ENCODE peak calls at places on chromosomes 3 and 15, in five cellular contexts. Y, M, T, U and O are unnamed samples.

GRCh38 chr3:150450906-150451305 is 42.8 kb downstream of the TSC22D2 start:
- DNase-seq in T (no peak), Y (no peak), U (no peak), M (no peak), O (no peak)

GRCh38 chr3:99250821-99251355 is 349.4 kb upstream of the DCBLD2 start:
- DNase-seq in Y (no peak), T (no peak), M (no peak), U (no peak), O (no peak)

GRCh38 chr3:37058117-37058516 is 64.8 kb downstream of the MLH1 start:
- DNase-seq in U (no peak), T (no peak), Y (no peak), M (no peak), O (no peak)

GRCh38 chr15:35876762-35877161 is 330.8 kb upstream of the DPH6 start:
- DNase-seq in Y (no peak), M (no peak), U (no peak), T (no peak), O (no peak)

GRCh38 chr15:90818251-90819210 is 49.9 kb upstream of the FURIN start:
- DNase-seq in Y (no peak), U (peak), M (no peak), T (no peak), O (no peak)

GRCh38 chr15:68210821-68211655 is 5.9 kb upstream of the CALML4 start:
- DNase-seq in T (no peak), Y (no peak), M (peak), U (peak), O (peak)

GRCh38 chr3:24158756-24159155 is 213.7 kb downstream of the NR1D2 start:
- DNase-seq in M (no peak), U (no peak), T (no peak), Y (no peak), O (no peak)

GRCh38 chr15:79042213-79042928 is 48.2 kb downstream of the RASGRF1 start:
- DNase-seq in Y (no peak), U (no peak), M (no peak), T (no peak), O (no peak)

GRCh38 chr15:67080118-67080899 is 14.9 kb downstream of the SMAD3 start:
- DNase-seq in U (peak), M (no peak), T (no peak), Y (no peak), O (no peak)

GRCh38 chr15:91706366-91707032 is 147.0 kb upstream of the SLCO3A1 start:
- DNase-seq in U (peak), Y (peak), T (peak), M (peak), O (peak)

GRCh38 chr3:71710906-71711494 is 14.2 kb downstream of the EIF4E3 start:
- DNase-seq in T (peak), U (no peak), Y (no peak), M (no peak), O (peak)

GRCh38 chr3:114318295-114318694 is 24.5 kb downstream of the TIGIT start:
- DNase-seq in M (no peak), T (no peak), U (no peak), Y (no peak), O (no peak)

GRCh38 chr3:149646181-149646766 is 11.6 kb downstream of the WWTR1 start:
- DNase-seq in Y (no peak), U (no peak), T (peak), M (no peak), O (peak)

GRCh38 chr3:98732239-98733054 is 30.7 kb upstream of the ST3GAL6 start:
- DNase-seq in M (peak), Y (peak), T (peak), U (peak), O (peak)

GRCh38 chr3:144763878-144764454 is 792.3 kb downstream of the DIPK2A start:
- DNase-seq in Y (no peak), M (no peak), U (no peak), T (no peak), O (no peak)

GRCh38 chr15:96274698-96275097 is 55.8 kb upstream of the NR2F2 start:
- DNase-seq in M (no peak), T (no peak), Y (no peak), U (no peak), O (no peak)

GRCh38 chr15:34648335-34648631 is 64.8 kb upstream of the GOLGA8B start:
- DNase-seq in M (no peak), Y (no peak), U (no peak), T (no peak), O (no peak)

GRCh38 chr3:99686955-99687612 is 48.7 kb downstream of the COL8A1 start:
- DNase-seq in U (peak), Y (peak), T (peak), M (peak), O (peak)

GRCh38 chr3:72312339-72312738 is 527.4 kb upstream of the PROK2 start:
- DNase-seq in M (no peak), U (no peak), Y (no peak), T (no peak), O (no peak)

GRCh38 chr3:182644800-182645433 is 148.4 kb upstream of the ATP11B start:
- DNase-seq in T (no peak), Y (no peak), M (no peak), U (no peak), O (no peak)

GRCh38 chr3:177185035-177185574 is 12.2 kb downstream of the TBL1XR1 start:
- DNase-seq in T (no peak), Y (no peak), U (no peak), M (no peak), O (no peak)

GRCh38 chr3:142117052-142117451 is 32.3 kb downstream of the TFDP2 start:
- DNase-seq in U (no peak), T (peak), Y (no peak), M (no peak), O (peak)

DNA sequence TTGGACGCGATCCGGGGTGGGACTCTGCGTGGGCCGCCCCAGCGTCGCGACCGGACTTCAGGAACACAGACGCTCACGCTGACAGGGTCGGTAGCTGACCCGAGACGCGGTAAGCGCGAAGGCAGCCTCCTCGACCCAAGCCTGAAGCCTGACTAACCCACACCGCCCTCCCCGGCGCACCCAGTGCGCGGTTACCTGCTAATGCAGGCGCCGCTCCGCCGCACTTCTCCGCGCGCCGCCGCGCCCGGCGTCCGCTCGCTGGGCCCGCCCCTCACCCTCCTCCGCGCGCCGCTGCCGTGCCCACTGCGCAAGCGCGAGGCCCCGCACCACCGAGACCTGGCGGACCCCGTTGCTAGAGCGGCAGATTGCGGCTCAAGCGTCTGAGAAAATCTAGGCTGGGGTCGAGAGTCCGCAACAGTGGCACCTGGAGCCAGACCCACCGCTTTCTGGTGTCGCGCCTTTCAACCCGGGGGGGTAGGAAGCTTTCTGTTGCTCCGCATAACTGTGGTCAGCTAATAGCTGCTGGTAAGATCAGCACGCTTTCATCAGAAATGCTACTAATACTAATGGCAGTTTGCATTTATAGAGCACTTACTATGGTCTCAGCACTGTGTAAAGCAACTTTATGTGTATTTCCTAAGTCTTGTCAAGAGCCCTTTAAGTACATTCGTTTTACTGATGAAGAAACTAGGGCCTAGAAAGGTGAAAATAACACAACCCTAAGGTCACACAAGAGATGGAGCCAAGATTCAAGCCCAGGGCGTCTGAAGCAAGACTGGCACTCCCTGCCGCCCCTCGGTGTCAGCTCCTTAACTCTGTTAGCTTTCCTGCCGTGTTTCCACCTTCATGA is at the start of gene TBCCD1:
- DNase-seq in M (peak), T (peak), U (peak), Y (peak), O (peak)
- TF ChIP-seq POLR2A in M (peak), T (peak), U (peak), Y (peak), O (peak)

GRCh38 chr3:49358217-49358883 is at the start of gene GPX1:
- DNase-seq in T (peak), U (peak), M (peak), Y (peak), O (peak)
- TF ChIP-seq POLR2A in T (peak), U (peak), M (peak), Y (peak), O (peak)

DNA sequence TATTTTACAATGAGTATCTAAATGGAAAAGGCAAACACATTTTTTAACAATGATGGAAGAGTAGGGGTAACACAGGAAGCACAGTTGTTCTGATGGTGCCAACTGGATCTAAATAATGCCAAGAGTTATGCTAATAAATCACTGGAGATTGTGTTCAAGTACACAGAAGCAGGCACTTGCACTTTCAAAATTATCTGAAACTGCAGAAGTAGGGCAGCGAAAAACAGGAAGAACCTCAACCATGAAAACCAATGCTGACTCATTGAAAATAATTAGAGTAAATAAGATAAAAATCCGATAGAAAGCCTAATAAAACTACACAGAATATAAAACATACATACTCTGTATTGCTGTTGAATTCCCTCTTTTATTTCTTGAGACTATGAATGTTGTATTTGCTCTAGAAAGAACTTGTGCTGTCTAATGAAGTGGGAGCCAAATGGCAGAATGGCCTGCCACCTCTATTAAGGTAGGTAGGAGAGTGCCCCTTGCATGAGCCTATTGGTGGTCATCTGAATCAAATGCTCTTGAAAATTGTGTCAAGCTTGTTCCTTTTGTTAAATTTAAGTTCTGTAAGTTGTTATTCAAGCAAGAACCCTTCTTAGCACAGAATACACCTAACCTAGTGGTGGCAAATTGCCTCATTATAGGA is 93.7 kb downstream of the ABI3BP start:
- DNase-seq in Y (no peak), U (no peak), T (no peak), M (no peak), O (no peak)
- TF ChIP-seq POLR2A in Y (no peak), U (no peak), T (no peak), M (no peak), O (no peak)

GRCh38 chr3:9809239-9809614 is 835 bp upstream of the TTLL3 start:
- DNase-seq in Y (no peak), T (no peak), U (no peak), M (peak), O (no peak)

GRCh38 chr3:9810357-9810726 is 280 bp downstream of the TTLL3 start:
- DNase-seq in U (no peak), Y (no peak), T (no peak), M (no peak), O (no peak)

GRCh38 chr3:9812870-9813483 is 2.9 kb downstream of the TTLL3 start:
- DNase-seq in U (no peak), M (no peak), Y (no peak), T (no peak), O (no peak)

GRCh38 chr3:9809615-9810356 is at the start of gene TTLL3:
- DNase-seq in Y (peak), U (peak), T (no peak), M (peak), O (peak)

GRCh38 chr3:9810846-9811245 is 784 bp downstream of the TTLL3 start:
- DNase-seq in U (no peak), Y (no peak), T (no peak), M (no peak), O (no peak)
- TF ChIP-seq POLR2A in U (no peak), Y (no peak), T (no peak), M (no peak), O (no peak)

GRCh38 chr15:89129123-89129815 is 41.0 kb downstream of the ABHD2 start:
- DNase-seq in T (no peak), U (peak), M (peak), Y (peak), O (no peak)

GRCh38 chr15:89129816-89130134 is 41.5 kb downstream of the ABHD2 start:
- DNase-seq in T (no peak), U (no peak), Y (no peak), M (no peak), O (no peak)

GRCh38 chr15:89128320-89129122 is 40.3 kb downstream of the ABHD2 start:
- DNase-seq in M (no peak), T (no peak), U (peak), Y (no peak), O (no peak)

GRCh38 chr15:89125038-89125826 is 37.0 kb downstream of the ABHD2 start:
- DNase-seq in T (no peak), Y (peak), M (no peak), U (peak), O (no peak)

DNA sequence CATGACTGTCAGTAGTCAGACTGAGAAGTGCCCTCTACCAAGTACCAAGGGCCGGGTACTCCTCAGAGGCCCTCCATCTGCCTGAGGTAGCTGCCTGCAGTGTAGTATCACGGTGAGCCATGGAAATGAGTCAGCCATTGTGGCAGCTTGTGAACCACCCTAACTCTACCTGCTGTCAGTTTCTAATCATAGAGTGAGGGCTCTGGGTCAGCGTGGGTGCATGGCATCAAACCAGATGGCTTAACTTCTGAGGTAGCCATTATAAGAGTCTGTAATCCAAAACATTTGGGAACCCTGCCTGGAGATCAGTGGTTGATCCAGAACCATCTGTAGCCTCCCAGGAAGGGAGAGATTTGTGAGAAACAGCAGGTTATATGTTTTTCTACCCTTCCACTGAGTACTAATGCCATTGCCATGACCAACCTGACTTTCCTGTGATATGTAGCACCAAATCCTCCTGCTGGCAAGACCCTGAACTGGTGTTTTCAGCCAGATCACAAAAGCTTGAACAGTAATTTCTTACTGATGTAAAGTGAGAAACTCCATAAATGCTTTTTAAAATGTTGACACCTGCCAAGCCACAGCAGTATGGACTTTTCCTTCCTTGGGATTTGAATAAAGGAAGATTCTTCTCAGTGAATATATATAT is 38.9 kb downstream of the ABHD2 start:
- DNase-seq in M (no peak), U (peak), T (no peak), Y (no peak), O (no peak)
- TF ChIP-seq POLR2A in M (no peak), U (no peak), T (no peak), Y (no peak), O (no peak)